ENCODE peak calls at places on chromosomes 7 and 10, in ten cellular contexts. One of them, this sample, is unnamed.

GRCh38 chr7:99098317-99098823 is 45.5 kb downstream of the SMURF1 start:
- ATAC-seq in heart left ventricle: no peak
- ATAC-seq in T-helper 17 cell: no peak
- ATAC-seq in activated CD8-positive, alpha-beta T cell treated with anti-CD3 and anti-CD28 coated beads, Interleukin-2, amount 10 ng/mL, durations not matched to agents 7 days and 5 days: no peak
- ATAC-seq in T-cell: no peak
- ATAC-seq in B cell: no peak
- ATAC-seq in activated T-cell treated with anti-CD3 and anti-CD28 coated beads, Interleukin-2, amount 50 U/mL, for 72 hours: peak; percentile 67
- ATAC-seq in effector memory CD8-positive, alpha-beta T cell: no peak
- ATAC-seq in pancreas: no peak
- ATAC-seq in left ventricle myocardium superior: no peak
- ATAC-seq in this sample: no peak

GRCh38 chr7:139457153-139457946 is 26.1 kb downstream of the KLRG2 start:
- ATAC-seq in heart left ventricle: no peak
- ATAC-seq in T-helper 17 cell: no peak
- ATAC-seq in activated CD8-positive, alpha-beta T cell treated with anti-CD3 and anti-CD28 coated beads, Interleukin-2, amount 10 ng/mL, durations not matched to agents 7 days and 5 days: no peak
- ATAC-seq in T-cell: no peak
- ATAC-seq in B cell: no peak
- ATAC-seq in activated T-cell treated with anti-CD3 and anti-CD28 coated beads, Interleukin-2, amount 50 U/mL, for 72 hours: no peak
- ATAC-seq in effector memory CD8-positive, alpha-beta T cell: no peak
- ATAC-seq in pancreas: no peak
- ATAC-seq in left ventricle myocardium superior: no peak
- ATAC-seq in this sample: peak; percentile 43

GRCh38 chr10:125023269-125023668 is 81.3 kb downstream of the ZRANB1 start:
- ATAC-seq in heart left ventricle: peak; percentile 9
- ATAC-seq in T-helper 17 cell: no peak
- ATAC-seq in activated CD8-positive, alpha-beta T cell treated with anti-CD3 and anti-CD28 coated beads, Interleukin-2, amount 10 ng/mL, durations not matched to agents 7 days and 5 days: no peak
- ATAC-seq in T-cell: no peak
- ATAC-seq in B cell: no peak
- ATAC-seq in activated T-cell treated with anti-CD3 and anti-CD28 coated beads, Interleukin-2, amount 50 U/mL, for 72 hours: no peak
- ATAC-seq in effector memory CD8-positive, alpha-beta T cell: no peak
- ATAC-seq in pancreas: peak; percentile 58
- ATAC-seq in left ventricle myocardium superior: peak; percentile 24
- ATAC-seq in this sample: no peak

GRCh38 chr10:116637830-116638229 is 17.1 kb downstream of the PNLIPRP2 start:
- ATAC-seq in heart left ventricle: no peak
- ATAC-seq in T-helper 17 cell: peak; percentile 55
- ATAC-seq in activated CD8-positive, alpha-beta T cell treated with anti-CD3 and anti-CD28 coated beads, Interleukin-2, amount 10 ng/mL, durations not matched to agents 7 days and 5 days: peak; percentile 36
- ATAC-seq in T-cell: no peak
- ATAC-seq in B cell: no peak
- ATAC-seq in activated T-cell treated with anti-CD3 and anti-CD28 coated beads, Interleukin-2, amount 50 U/mL, for 72 hours: peak; percentile 41
- ATAC-seq in effector memory CD8-positive, alpha-beta T cell: no peak
- ATAC-seq in pancreas: no peak
- ATAC-seq in left ventricle myocardium superior: no peak
- ATAC-seq in this sample: no peak

GRCh38 chr10:119250641-119251314 is 43.4 kb downstream of the GRK5 start:
- ATAC-seq in heart left ventricle: no peak
- ATAC-seq in T-helper 17 cell: no peak
- ATAC-seq in activated CD8-positive, alpha-beta T cell treated with anti-CD3 and anti-CD28 coated beads, Interleukin-2, amount 10 ng/mL, durations not matched to agents 7 days and 5 days: no peak
- ATAC-seq in T-cell: no peak
- ATAC-seq in B cell: no peak
- ATAC-seq in activated T-cell treated with anti-CD3 and anti-CD28 coated beads, Interleukin-2, amount 50 U/mL, for 72 hours: peak; percentile 95
- ATAC-seq in effector memory CD8-positive, alpha-beta T cell: no peak
- ATAC-seq in pancreas: no peak
- ATAC-seq in left ventricle myocardium superior: peak; percentile 36
- ATAC-seq in this sample: peak; percentile 50

GRCh38 chr10:85544956-85545355 is 821.6 kb downstream of the GRID1 start:
- ATAC-seq in heart left ventricle: no peak
- ATAC-seq in T-helper 17 cell: no peak
- ATAC-seq in activated CD8-positive, alpha-beta T cell treated with anti-CD3 and anti-CD28 coated beads, Interleukin-2, amount 10 ng/mL, durations not matched to agents 7 days and 5 days: no peak
- ATAC-seq in T-cell: no peak
- ATAC-seq in B cell: no peak
- ATAC-seq in activated T-cell treated with anti-CD3 and anti-CD28 coated beads, Interleukin-2, amount 50 U/mL, for 72 hours: no peak
- ATAC-seq in effector memory CD8-positive, alpha-beta T cell: no peak
- ATAC-seq in pancreas: no peak
- ATAC-seq in left ventricle myocardium superior: no peak
- ATAC-seq in this sample: no peak

GRCh38 chr10:91406322-91406721 is 3.8 kb upstream of the HECTD2 start:
- ATAC-seq in heart left ventricle: no peak
- ATAC-seq in T-helper 17 cell: no peak
- ATAC-seq in activated CD8-positive, alpha-beta T cell treated with anti-CD3 and anti-CD28 coated beads, Interleukin-2, amount 10 ng/mL, durations not matched to agents 7 days and 5 days: no peak
- ATAC-seq in T-cell: no peak
- ATAC-seq in B cell: no peak
- ATAC-seq in activated T-cell treated with anti-CD3 and anti-CD28 coated beads, Interleukin-2, amount 50 U/mL, for 72 hours: no peak
- ATAC-seq in effector memory CD8-positive, alpha-beta T cell: no peak
- ATAC-seq in pancreas: no peak
- ATAC-seq in left ventricle myocardium superior: no peak
- ATAC-seq in this sample: no peak

GRCh38 chr7:126635545-126635944 is 617.2 kb downstream of the GRM8 start:
- ATAC-seq in heart left ventricle: no peak
- ATAC-seq in T-helper 17 cell: no peak
- ATAC-seq in activated CD8-positive, alpha-beta T cell treated with anti-CD3 and anti-CD28 coated beads, Interleukin-2, amount 10 ng/mL, durations not matched to agents 7 days and 5 days: no peak
- ATAC-seq in T-cell: no peak
- ATAC-seq in B cell: no peak
- ATAC-seq in activated T-cell treated with anti-CD3 and anti-CD28 coated beads, Interleukin-2, amount 50 U/mL, for 72 hours: no peak
- ATAC-seq in effector memory CD8-positive, alpha-beta T cell: no peak
- ATAC-seq in pancreas: no peak
- ATAC-seq in left ventricle myocardium superior: no peak
- ATAC-seq in this sample: no peak

GRCh38 chr10:50438049-50438936 is 185.5 kb downstream of the SGMS1 start:
- ATAC-seq in heart left ventricle: no peak
- ATAC-seq in T-helper 17 cell: no peak
- ATAC-seq in activated CD8-positive, alpha-beta T cell treated with anti-CD3 and anti-CD28 coated beads, Interleukin-2, amount 10 ng/mL, durations not matched to agents 7 days and 5 days: no peak
- ATAC-seq in T-cell: no peak
- ATAC-seq in B cell: no peak
- ATAC-seq in activated T-cell treated with anti-CD3 and anti-CD28 coated beads, Interleukin-2, amount 50 U/mL, for 72 hours: peak; percentile 9
- ATAC-seq in effector memory CD8-positive, alpha-beta T cell: no peak
- ATAC-seq in pancreas: no peak
- ATAC-seq in left ventricle myocardium superior: no peak
- ATAC-seq in this sample: no peak

GRCh38 chr7:20249924-20250323 is 32.7 kb upstream of the MACC1 start:
- ATAC-seq in heart left ventricle: no peak
- ATAC-seq in T-helper 17 cell: no peak
- ATAC-seq in activated CD8-positive, alpha-beta T cell treated with anti-CD3 and anti-CD28 coated beads, Interleukin-2, amount 10 ng/mL, durations not matched to agents 7 days and 5 days: no peak
- ATAC-seq in T-cell: no peak
- ATAC-seq in B cell: no peak
- ATAC-seq in activated T-cell treated with anti-CD3 and anti-CD28 coated beads, Interleukin-2, amount 50 U/mL, for 72 hours: no peak
- ATAC-seq in effector memory CD8-positive, alpha-beta T cell: no peak
- ATAC-seq in pancreas: no peak
- ATAC-seq in left ventricle myocardium superior: no peak
- ATAC-seq in this sample: no peak

GRCh38 chr7:103810112-103810744 is 179.2 kb downstream of the RELN start:
- ATAC-seq in heart left ventricle: no peak
- ATAC-seq in T-helper 17 cell: no peak
- ATAC-seq in activated CD8-positive, alpha-beta T cell treated with anti-CD3 and anti-CD28 coated beads, Interleukin-2, amount 10 ng/mL, durations not matched to agents 7 days and 5 days: no peak
- ATAC-seq in T-cell: no peak
- ATAC-seq in B cell: no peak
- ATAC-seq in activated T-cell treated with anti-CD3 and anti-CD28 coated beads, Interleukin-2, amount 50 U/mL, for 72 hours: no peak
- ATAC-seq in effector memory CD8-positive, alpha-beta T cell: no peak
- ATAC-seq in pancreas: no peak
- ATAC-seq in left ventricle myocardium superior: no peak
- ATAC-seq in this sample: no peak

GRCh38 chr7:47042669-47043068 is 539.2 kb downstream of the TNS3 start:
- ATAC-seq in heart left ventricle: no peak
- ATAC-seq in T-helper 17 cell: no peak
- ATAC-seq in activated CD8-positive, alpha-beta T cell treated with anti-CD3 and anti-CD28 coated beads, Interleukin-2, amount 10 ng/mL, durations not matched to agents 7 days and 5 days: no peak
- ATAC-seq in T-cell: no peak
- ATAC-seq in B cell: no peak
- ATAC-seq in activated T-cell treated with anti-CD3 and anti-CD28 coated beads, Interleukin-2, amount 50 U/mL, for 72 hours: no peak
- ATAC-seq in effector memory CD8-positive, alpha-beta T cell: no peak
- ATAC-seq in pancreas: no peak
- ATAC-seq in left ventricle myocardium superior: no peak
- ATAC-seq in this sample: no peak

GRCh38 chr7:53351681-53352080 is 316.2 kb downstream of the POM121L12 start:
- ATAC-seq in heart left ventricle: no peak
- ATAC-seq in T-helper 17 cell: no peak
- ATAC-seq in activated CD8-positive, alpha-beta T cell treated with anti-CD3 and anti-CD28 coated beads, Interleukin-2, amount 10 ng/mL, durations not matched to agents 7 days and 5 days: no peak
- ATAC-seq in T-cell: no peak
- ATAC-seq in B cell: no peak
- ATAC-seq in activated T-cell treated with anti-CD3 and anti-CD28 coated beads, Interleukin-2, amount 50 U/mL, for 72 hours: no peak
- ATAC-seq in effector memory CD8-positive, alpha-beta T cell: no peak
- ATAC-seq in pancreas: no peak
- ATAC-seq in left ventricle myocardium superior: no peak
- ATAC-seq in this sample: no peak

GRCh38 chr10:49410365-49411074 is 14.6 kb upstream of the DRGX start:
- ATAC-seq in heart left ventricle: peak; percentile 97
- ATAC-seq in T-helper 17 cell: no peak
- ATAC-seq in activated CD8-positive, alpha-beta T cell treated with anti-CD3 and anti-CD28 coated beads, Interleukin-2, amount 10 ng/mL, durations not matched to agents 7 days and 5 days: no peak
- ATAC-seq in T-cell: no peak
- ATAC-seq in B cell: no peak
- ATAC-seq in activated T-cell treated with anti-CD3 and anti-CD28 coated beads, Interleukin-2, amount 50 U/mL, for 72 hours: no peak
- ATAC-seq in effector memory CD8-positive, alpha-beta T cell: no peak
- ATAC-seq in pancreas: peak; percentile 91
- ATAC-seq in left ventricle myocardium superior: peak; percentile 97
- ATAC-seq in this sample: no peak

GRCh38 chr10:34768261-34768971 is 46.7 kb downstream of the PARD3 start:
- ATAC-seq in heart left ventricle: peak; percentile 98
- ATAC-seq in T-helper 17 cell: no peak
- ATAC-seq in activated CD8-positive, alpha-beta T cell treated with anti-CD3 and anti-CD28 coated beads, Interleukin-2, amount 10 ng/mL, durations not matched to agents 7 days and 5 days: no peak
- ATAC-seq in T-cell: no peak
- ATAC-seq in B cell: no peak
- ATAC-seq in activated T-cell treated with anti-CD3 and anti-CD28 coated beads, Interleukin-2, amount 50 U/mL, for 72 hours: no peak
- ATAC-seq in effector memory CD8-positive, alpha-beta T cell: no peak
- ATAC-seq in pancreas: peak; percentile 94
- ATAC-seq in left ventricle myocardium superior: peak; percentile 96
- ATAC-seq in this sample: peak; percentile 84

GRCh38 chr10:128437786-128438350 is 311.6 kb upstream of the MKI67 start:
- ATAC-seq in heart left ventricle: no peak
- ATAC-seq in T-helper 17 cell: no peak
- ATAC-seq in activated CD8-positive, alpha-beta T cell treated with anti-CD3 and anti-CD28 coated beads, Interleukin-2, amount 10 ng/mL, durations not matched to agents 7 days and 5 days: no peak
- ATAC-seq in T-cell: no peak
- ATAC-seq in B cell: no peak
- ATAC-seq in activated T-cell treated with anti-CD3 and anti-CD28 coated beads, Interleukin-2, amount 50 U/mL, for 72 hours: no peak
- ATAC-seq in effector memory CD8-positive, alpha-beta T cell: no peak
- ATAC-seq in pancreas: no peak
- ATAC-seq in left ventricle myocardium superior: no peak
- ATAC-seq in this sample: no peak

GRCh38 chr10:118511720-118512119 is 83.7 kb downstream of the PRLHR start:
- ATAC-seq in heart left ventricle: no peak
- ATAC-seq in T-helper 17 cell: no peak
- ATAC-seq in activated CD8-positive, alpha-beta T cell treated with anti-CD3 and anti-CD28 coated beads, Interleukin-2, amount 10 ng/mL, durations not matched to agents 7 days and 5 days: no peak
- ATAC-seq in T-cell: no peak
- ATAC-seq in B cell: no peak
- ATAC-seq in activated T-cell treated with anti-CD3 and anti-CD28 coated beads, Interleukin-2, amount 50 U/mL, for 72 hours: no peak
- ATAC-seq in effector memory CD8-positive, alpha-beta T cell: no peak
- ATAC-seq in pancreas: no peak
- ATAC-seq in left ventricle myocardium superior: no peak
- ATAC-seq in this sample: no peak

GRCh38 chr7:94258418-94258817 is 136.3 kb upstream of the COL1A2 start:
- ATAC-seq in heart left ventricle: no peak
- ATAC-seq in T-helper 17 cell: no peak
- ATAC-seq in activated CD8-positive, alpha-beta T cell treated with anti-CD3 and anti-CD28 coated beads, Interleukin-2, amount 10 ng/mL, durations not matched to agents 7 days and 5 days: no peak
- ATAC-seq in T-cell: no peak
- ATAC-seq in B cell: no peak
- ATAC-seq in activated T-cell treated with anti-CD3 and anti-CD28 coated beads, Interleukin-2, amount 50 U/mL, for 72 hours: no peak
- ATAC-seq in effector memory CD8-positive, alpha-beta T cell: no peak
- ATAC-seq in pancreas: no peak
- ATAC-seq in left ventricle myocardium superior: no peak
- ATAC-seq in this sample: peak; percentile 44

GRCh38 chr7:100673942-100674431 is 447 bp downstream of the GNB2 start:
- ATAC-seq in heart left ventricle: no peak
- ATAC-seq in T-helper 17 cell: no peak
- ATAC-seq in activated CD8-positive, alpha-beta T cell treated with anti-CD3 and anti-CD28 coated beads, Interleukin-2, amount 10 ng/mL, durations not matched to agents 7 days and 5 days: peak; percentile 1
- ATAC-seq in T-cell: peak; percentile 0
- ATAC-seq in B cell: no peak
- ATAC-seq in activated T-cell treated with anti-CD3 and anti-CD28 coated beads, Interleukin-2, amount 50 U/mL, for 72 hours: peak; percentile 0
- ATAC-seq in effector memory CD8-positive, alpha-beta T cell: no peak
- ATAC-seq in pancreas: peak; percentile 3
- ATAC-seq in left ventricle myocardium superior: peak; percentile 1
- ATAC-seq in this sample: peak; percentile 2

GRCh38 chr7:105703207-105703930 is 122.1 kb upstream of the EFCAB10 start:
- ATAC-seq in heart left ventricle: no peak
- ATAC-seq in T-helper 17 cell: no peak
- ATAC-seq in activated CD8-positive, alpha-beta T cell treated with anti-CD3 and anti-CD28 coated beads, Interleukin-2, amount 10 ng/mL, durations not matched to agents 7 days and 5 days: no peak
- ATAC-seq in T-cell: no peak
- ATAC-seq in B cell: no peak
- ATAC-seq in activated T-cell treated with anti-CD3 and anti-CD28 coated beads, Interleukin-2, amount 50 U/mL, for 72 hours: no peak
- ATAC-seq in effector memory CD8-positive, alpha-beta T cell: no peak
- ATAC-seq in pancreas: no peak
- ATAC-seq in left ventricle myocardium superior: no peak
- ATAC-seq in this sample: no peak

This sample was measured in SK-N-SH treated with all-trans-retinoic acid at 6 μM for 48 hours.